ENCODE peak calls at places on chromosomes 6 and 20, in four cellular contexts. X, M, E and Z are unnamed samples.

GRCh38 chr6:126926926-126927325 is 191.5 kb upstream of the RSPO3 start:
- DNase-seq in M (no peak), E (no peak), X (no peak), Z (no peak)

GRCh38 chr20:45445805-45446562 is 23.6 kb upstream of the WFDC2 start:
- DNase-seq in X (no peak), M (no peak), E (no peak), Z (peak; percentile 21)

GRCh38 chr6:81362246-81362645 is 390.2 kb downstream of the TENT5A start:
- DNase-seq in X (no peak), M (no peak), E (no peak), Z (peak; percentile 9)

GRCh38 chr20:47818466-47818865 is 33.2 kb upstream of the SULF2 start:
- DNase-seq in E (peak; percentile 5), X (no peak), M (no peak), Z (no peak)

GRCh38 chr6:168355716-168356522 is 36.3 kb upstream of the DACT2 start:
- DNase-seq in E (peak; percentile 81), M (peak; percentile 68), X (peak; percentile 61), Z (peak; percentile 65)

GRCh38 chr6:43695078-43695966 is 7.7 kb upstream of the MRPS18A start:
- DNase-seq in E (peak; percentile 75), X (peak; percentile 86), M (no peak), Z (no peak)

GRCh38 chr6:139392834-139393233 is 18.4 kb upstream of the CITED2 start:
- DNase-seq in M (no peak), E (no peak), X (no peak), Z (no peak)

GRCh38 chr6:41581381-41581991 is 35.3 kb downstream of the FOXP4 start:
- DNase-seq in M (no peak), X (no peak), E (no peak), Z (peak; percentile 80)

GRCh38 chr20:53738039-53738944 is 144.7 kb upstream of the ZNF217 start:
- DNase-seq in X (no peak), M (peak; percentile 25), E (peak; percentile 78), Z (peak; percentile 83)

GRCh38 chr6:168060521-168060931 is 18.5 kb downstream of the FRMD1 start:
- DNase-seq in E (peak; percentile 74), M (peak; percentile 63), X (peak; percentile 77), Z (peak; percentile 79)

GRCh38 chr6:5771759-5772158 is 235.0 kb downstream of the NRN1 start:
- DNase-seq in E (no peak), X (no peak), M (no peak), Z (no peak)

GRCh38 chr20:54113553-54113952 is 43.2 kb upstream of the BCAS1 start:
- DNase-seq in E (no peak), X (no peak), M (no peak), Z (no peak)

GRCh38 chr6:17393335-17394191 is at the start of gene CAP2:
- DNase-seq in M (peak; percentile 51), E (peak; percentile 60), X (peak; percentile 62), Z (peak; percentile 49)

GRCh38 chr6:40390144-40390800 is 196.9 kb downstream of the LRFN2 start:
- DNase-seq in E (no peak), X (no peak), M (no peak), Z (no peak)

GRCh38 chr20:64145458-64146300 is 18.6 kb upstream of the MYT1 start:
- DNase-seq in M (no peak), E (no peak), X (no peak), Z (no peak)

GRCh38 chr6:54784021-54784420 is 62.5 kb upstream of the FAM83B start:
- DNase-seq in M (no peak), X (no peak), E (no peak), Z (no peak)

GRCh38 chr6:139970591-139970991 is 596.1 kb upstream of the CITED2 start:
- DNase-seq in X (no peak), E (no peak), M (no peak), Z (peak; percentile 61)

GRCh38 chr6:128826606-128827005 is 56.3 kb upstream of the LAMA2 start:
- DNase-seq in M (no peak), X (no peak), E (no peak), Z (no peak)

GRCh38 chr20:45792513-45793118 is 862 bp downstream of the DNTTIP1 start:
- DNase-seq in E (no peak), X (no peak), M (no peak), Z (no peak)

GRCh38 chr6:163985710-163986109 is 571.2 kb downstream of the QKI start:
- DNase-seq in E (no peak), X (no peak), M (peak; percentile 18), Z (no peak)

GRCh38 chr6:142474446-142475289 is 172.9 kb downstream of the ADGRG6 start:
- DNase-seq in E (peak; percentile 47), X (no peak), M (peak; percentile 14), Z (peak; percentile 76)

GRCh38 chr6:110542311-110543024 is 66.1 kb upstream of the SLC22A16 start:
- DNase-seq in X (no peak), E (no peak), M (no peak), Z (no peak)

GRCh38 chr6:131976545-131977061 is 25.4 kb upstream of the CCN2 start:
- DNase-seq in X (no peak), M (no peak), E (no peak), Z (peak; percentile 90)

GRCh38 chr20:35145141-35145564 is 2.0 kb downstream of the EDEM2 start:
- DNase-seq in E (no peak), M (no peak), X (no peak), Z (peak; percentile 70)

GRCh38 chr6:36196049-36196879 is at the start of gene BRPF3:
- DNase-seq in X (peak; percentile 87), E (peak; percentile 90), M (peak; percentile 87), Z (peak; percentile 75)

GRCh38 chr6:163183791-163184190 is 230.7 kb upstream of the QKI start:
- DNase-seq in M (no peak), X (no peak), E (no peak), Z (peak; percentile 23)

GRCh38 chr6:158168054-158168303 is at the start of gene SERAC1:
- DNase-seq in E (no peak), M (no peak), X (no peak), Z (no peak)

GRCh38 chr20:36368400-36368799 is 62.3 kb downstream of the DLGAP4 start:
- DNase-seq in E (no peak), X (no peak), M (no peak), Z (no peak)

GRCh38 chr6:157150076-157150475 is 173.2 kb downstream of the TMEM242 start:
- DNase-seq in M (no peak), X (no peak), E (no peak), Z (peak; percentile 61)

GRCh38 chr20:16115891-16116577 is 457.2 kb downstream of the KIF16B start:
- DNase-seq in M (no peak), X (no peak), E (no peak), Z (no peak)

GRCh38 chr6:154134471-154135147 is 95.6 kb downstream of the OPRM1 start:
- DNase-seq in E (no peak), X (no peak), M (no peak), Z (no peak)

GRCh38 chr6:21873562-21873961 is 280.0 kb downstream of the SOX4 start:
- DNase-seq in E (no peak), M (no peak), X (no peak), Z (peak; percentile 96)

GRCh38 chr6:10369896-10370295 is 45.0 kb downstream of the TFAP2A start:
- DNase-seq in X (no peak), M (no peak), E (no peak), Z (peak; percentile 6)

GRCh38 chr6:8749449-8749848 is 314.1 kb upstream of the SLC35B3 start:
- DNase-seq in E (no peak), M (no peak), X (no peak), Z (no peak)

GRCh38 chr6:170048615-170049256 is 242.1 kb downstream of the DLL1 start:
- DNase-seq in M (peak; percentile 18), X (peak; percentile 80), E (peak; percentile 64), Z (no peak)

GRCh38 chr20:18019068-18019467 is 38.6 kb downstream of the OVOL2 start:
- DNase-seq in X (no peak), E (no peak), M (no peak), Z (peak; percentile 30)

GRCh38 chr20:22509090-22509938 is 75.1 kb downstream of the FOXA2 start:
- DNase-seq in M (no peak), E (no peak), X (no peak), Z (no peak)

GRCh38 chr6:158835616-158836221 is 16.6 kb upstream of the EZR start:
- DNase-seq in M (no peak), E (peak; percentile 71), X (peak; percentile 66), Z (peak; percentile 77)

GRCh38 chr6:16057411-16057810 is 71.5 kb upstream of the MYLIP start:
- DNase-seq in M (no peak), X (no peak), E (no peak), Z (no peak)
- H3K4me3 ChIP-seq in M (no peak overlapping the region), X (no peak overlapping the region), E (no peak overlapping the region), Z (no peak overlapping the region)

GRCh38 chr20:56515657-56516381 is 8.7 kb upstream of the FAM209A start:
- DNase-seq in E (no peak), X (no peak), M (no peak), Z (peak; percentile 49)
- TF ChIP-seq CTCF in E (no peak), X (no peak), M (no peak), Z (peak; percentile 44)

GRCh38 chr6:28354688-28355554 is 5.2 kb downstream of the ZKSCAN3 start:
- DNase-seq in E (no peak), X (no peak), M (no peak), Z (no peak)

GRCh38 chr6:28351493-28351925 is 1.8 kb downstream of the ZKSCAN3 start:
- DNase-seq in X (no peak), E (no peak), M (no peak), Z (no peak)

GRCh38 chr6:28353981-28354676 is 4.4 kb downstream of the ZKSCAN3 start:
- DNase-seq in M (peak; percentile 68), E (peak; percentile 46), X (peak; percentile 61), Z (peak; percentile 83)

GRCh38 chr6:28351087-28351486 is 1.3 kb downstream of the ZKSCAN3 start:
- DNase-seq in M (no peak), X (no peak), E (no peak), Z (no peak)

DNA sequence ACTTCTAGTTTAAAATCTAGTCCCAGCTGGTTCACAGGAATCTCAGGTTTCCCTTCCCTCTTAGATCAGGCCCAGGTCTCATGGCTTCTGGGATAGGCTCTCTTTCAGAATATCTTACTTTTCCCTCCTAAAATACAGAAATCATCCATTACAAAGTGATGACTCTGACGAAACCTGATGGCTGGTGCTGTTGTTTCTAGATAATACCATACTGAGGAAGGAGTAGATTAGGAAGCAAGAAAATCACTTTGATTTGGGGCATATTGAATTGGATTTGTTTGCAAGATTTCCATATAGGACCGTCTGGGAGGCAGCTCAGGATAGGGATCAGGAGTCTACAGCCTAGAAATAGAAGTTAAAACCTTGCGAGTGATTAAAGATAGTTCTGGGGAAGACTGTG is 3.6 kb downstream of the ZKSCAN3 start:
- DNase-seq in M (no peak), X (no peak), E (no peak), Z (no peak)
- H3K4me3 ChIP-seq in M (peak overlapping the region; percentile 35), X (no peak overlapping the region), E (no peak overlapping the region), Z (peak overlapping the region; percentile 18)

DNA sequence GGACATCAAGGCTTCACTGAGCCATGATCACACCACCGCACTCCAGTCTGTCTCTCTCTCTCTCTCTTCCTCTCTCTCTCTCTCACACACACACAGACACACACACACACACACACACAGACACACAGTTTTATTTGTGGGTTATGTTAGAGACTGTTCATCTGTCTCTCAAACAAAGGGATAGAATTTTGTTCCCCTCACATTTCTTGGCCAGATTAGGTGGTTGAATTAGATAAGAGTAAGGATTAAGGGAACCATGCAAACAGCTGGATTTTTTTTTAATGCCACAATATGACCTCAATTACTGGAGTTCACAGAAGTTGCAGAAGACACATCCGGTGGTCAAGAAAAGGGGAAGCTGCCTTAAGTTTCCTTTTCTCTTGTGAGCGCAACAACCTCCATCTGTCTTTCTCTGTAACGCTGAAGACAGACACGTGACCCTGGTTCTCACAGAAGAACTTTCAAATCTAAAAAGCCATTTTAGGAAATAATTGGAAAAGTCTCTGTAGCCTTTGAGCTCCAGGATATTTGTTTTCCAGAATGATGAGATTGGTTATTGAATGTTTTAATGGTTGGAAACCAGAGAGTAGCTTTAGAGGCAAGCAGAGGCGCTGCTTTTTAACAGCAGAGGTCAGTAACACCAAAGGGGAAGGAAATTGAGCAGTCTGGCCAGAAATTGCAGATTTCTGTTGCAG is 33.0 kb upstream of the LGSN start:
- DNase-seq in M (no peak), E (no peak), X (no peak), Z (peak; percentile 63)
- TF ChIP-seq CTCF in M (no peak), E (peak; percentile 63), X (no peak), Z (peak; percentile 68)